ENCODE peak calls at places on chromosomes 13 and 19, in nine cellular contexts. R, G, I, H, Y, C, S, Q and T are unnamed samples.

GRCh38 chr19:9836021-9836420 is 903 bp downstream of the PIN1 start:
- DNase-seq in R (no peak), G (no peak), I (peak; percentile 40), H (no peak), Y (no peak), C (no peak), S (no peak), Q (no peak), T (no peak)

GRCh38 chr19:55663846-55664536 is 9.2 kb downstream of the U2AF2 start:
- DNase-seq in R (no peak), G (no peak), I (no peak), H (no peak), Y (no peak), C (no peak), S (no peak), Q (no peak), T (no peak)

GRCh38 chr13:69947577-69947976 is 160.0 kb upstream of the ATXN8OS start:
- DNase-seq in R (no peak), G (no peak), I (no peak), H (no peak), Y (no peak), C (no peak), S (no peak), Q (peak; percentile 38), T (no peak)

GRCh38 chr19:55152017-55152416 is 3.0 kb upstream of the TNNT1 start:
- DNase-seq in R (no peak), G (no peak), I (no peak), H (no peak), Y (no peak), C (no peak), S (no peak), Q (no peak), T (no peak)

GRCh38 chr13:75440100-75440499 is 41.9 kb downstream of the TBC1D4 start:
- DNase-seq in R (no peak), G (no peak), I (no peak), H (no peak), Y (no peak), C (no peak), S (no peak), Q (no peak), T (no peak)

GRCh38 chr19:7177926-7178325 is 108.4 kb downstream of the ZNF557 start:
- DNase-seq in R (no peak), G (no peak), I (no peak), H (no peak), Y (no peak), C (no peak), S (no peak), Q (no peak), T (no peak)

GRCh38 chr13:86986448-86986847 is 684.7 kb upstream of the SLITRK5 start:
- DNase-seq in R (no peak), G (no peak), I (no peak), H (no peak), Y (no peak), C (no peak), S (no peak), Q (peak; percentile 84), T (no peak)

GRCh38 chr13:25679936-25680335 is 308.2 kb downstream of the ATP8A2 start:
- DNase-seq in R (no peak), G (no peak), I (no peak), H (no peak), Y (no peak), C (no peak), S (no peak), Q (no peak), T (no peak)

GRCh38 chr19:2289714-2290435 is 7.9 kb upstream of the PEAK3 start:
- DNase-seq in R (peak; percentile 54), G (peak; percentile 45), I (no peak), H (no peak), Y (no peak), C (peak; percentile 91), S (no peak), Q (peak; percentile 43), T (no peak)

GRCh38 chr19:44741258-44741731 is 7.2 kb upstream of the BCL3 start:
- DNase-seq in R (no peak), G (no peak), I (no peak), H (no peak), Y (no peak), C (no peak), S (no peak), Q (no peak), T (no peak)

GRCh38 chr13:44237276-44237767 is 136.3 kb upstream of the SERP2 start:
- DNase-seq in R (no peak), G (peak; percentile 13), I (peak; percentile 98), H (peak; percentile 55), Y (peak; percentile 58), C (peak; percentile 53), S (peak; percentile 64), Q (no peak), T (peak; percentile 47)

GRCh38 chr19:16896098-16896912 is 7.5 kb downstream of the F2RL3 start:
- DNase-seq in R (no peak), G (no peak), I (no peak), H (no peak), Y (peak; percentile 72), C (no peak), S (no peak), Q (no peak), T (no peak)

GRCh38 chr13:110137677-110138008 is 169.3 kb downstream of the COL4A1 start:
- DNase-seq in R (no peak), G (no peak), I (peak; percentile 56), H (no peak), Y (no peak), C (peak; percentile 78), S (no peak), Q (peak; percentile 87), T (peak; percentile 67)

GRCh38 chr19:5974721-5975387 is 3.1 kb downstream of the RANBP3 start:
- DNase-seq in R (peak; percentile 15), G (peak; percentile 50), I (no peak), H (no peak), Y (no peak), C (peak; percentile 60), S (no peak), Q (no peak), T (no peak)

GRCh38 chr19:38512277-38512676 is 78.8 kb downstream of the RYR1 start:
- DNase-seq in R (no peak), G (no peak), I (no peak), H (no peak), Y (no peak), C (no peak), S (no peak), Q (no peak), T (no peak)

GRCh38 chr19:39200818-39201145 is 3.3 kb downstream of the SYCN start:
- DNase-seq in R (no peak), G (no peak), I (no peak), H (no peak), Y (no peak), C (no peak), S (no peak), Q (no peak), T (no peak)

GRCh38 chr19:46622118-46622446 is 2.8 kb downstream of the PTGIR start:
- DNase-seq in R (no peak), G (no peak), I (no peak), H (no peak), Y (no peak), C (no peak), S (no peak), Q (no peak), T (no peak)

GRCh38 chr13:39815345-39816111 is 160.1 kb downstream of the COG6 start:
- DNase-seq in R (no peak), G (no peak), I (peak; percentile 62), H (no peak), Y (peak; percentile 42), C (no peak), S (no peak), Q (no peak), T (no peak)

GRCh38 chr13:33191425-33192221 is 93.9 kb downstream of the STARD13 start:
- DNase-seq in R (no peak), G (no peak), I (no peak), H (no peak), Y (no peak), C (no peak), S (no peak), Q (no peak), T (no peak)

GRCh38 chr13:97220151-97220900 is 1.8 kb upstream of the MBNL2 start:
- DNase-seq in R (no peak), G (no peak), I (no peak), H (no peak), Y (no peak), C (no peak), S (no peak), Q (no peak), T (no peak)

GRCh38 chr13:48263196-48263595 is 30.2 kb downstream of the ITM2B start:
- DNase-seq in R (no peak), G (no peak), I (no peak), H (no peak), Y (no peak), C (no peak), S (no peak), Q (no peak), T (no peak)

GRCh38 chr19:42325896-42326771 is 699 bp downstream of the MEGF8 start:
- DNase-seq in R (no peak), G (peak; percentile 37), I (no peak), H (no peak), Y (peak; percentile 56), C (no peak), S (no peak), Q (no peak), T (no peak)

GRCh38 chr19:664913-665443 is 2.0 kb upstream of the RNF126 start:
- DNase-seq in R (peak; percentile 74), G (peak; percentile 87), I (peak; percentile 65), H (peak; percentile 71), Y (peak; percentile 89), C (peak; percentile 90), S (peak; percentile 55), Q (peak; percentile 78), T (peak; percentile 75)

GRCh38 chr13:61913183-61913582 is 497.5 kb upstream of the PCDH20 start:
- DNase-seq in R (no peak), G (no peak), I (no peak), H (no peak), Y (no peak), C (no peak), S (no peak), Q (no peak), T (no peak)

GRCh38 chr19:51470966-51471365 is 7.4 kb upstream of the CEACAM18 start:
- DNase-seq in R (no peak), G (no peak), I (no peak), H (no peak), Y (no peak), C (no peak), S (no peak), Q (no peak), T (no peak)

GRCh38 chr13:59279024-59279423 is 884.7 kb downstream of the DIAPH3 start:
- DNase-seq in R (no peak), G (no peak), I (no peak), H (no peak), Y (no peak), C (no peak), S (no peak), Q (peak; percentile 33), T (no peak)

GRCh38 chr19:1416014-1416841 is 8.8 kb downstream of the DAZAP1 start:
- DNase-seq in R (no peak), G (no peak), I (peak; percentile 38), H (no peak), Y (peak; percentile 57), C (no peak), S (no peak), Q (no peak), T (no peak)

GRCh38 chr19:5913739-5914357 is at the start of gene CAPS:
- DNase-seq in R (no peak), G (no peak), I (no peak), H (peak; percentile 44), Y (no peak), C (no peak), S (no peak), Q (no peak), T (no peak)

GRCh38 chr13:113638173-113638746 is 19.7 kb downstream of the ATP4B start:
- DNase-seq in R (no peak), G (no peak), I (no peak), H (no peak), Y (peak; percentile 8), C (no peak), S (no peak), Q (no peak), T (peak; percentile 16)

GRCh38 chr13:54657588-54657987 is 1629.0 kb downstream of the OLFM4 start:
- DNase-seq in R (no peak), G (no peak), I (no peak), H (no peak), Y (no peak), C (no peak), S (no peak), Q (no peak), T (no peak)

GRCh38 chr13:67652887-67653286 is 422.8 kb upstream of the PCDH9 start:
- DNase-seq in R (no peak), G (no peak), I (no peak), H (no peak), Y (no peak), C (no peak), S (no peak), Q (no peak), T (no peak)